ENCODE peak calls at places on chromosomes 3 and 15, in ten cellular contexts. M is fibroblast of lung, P is RWPE1, D is cardiac muscle cell, C is spleen, B is A673, H is MM.1S, Q is brain microvascular endothelial cell, K is Calu3, X is psoas muscle. A is an unnamed sample.

GRCh38 chr3:126956361-126956760 is 26.6 kb upstream of the PLXNA1 start:
- DNase-seq in M (no peak), C (peak), X (no peak), B (no peak), Q (no peak), D (no peak), K (no peak), P (no peak), H (no peak), A (no peak)

GRCh38 chr15:39208187-39208586 is 372.7 kb upstream of the THBS1 start:
- DNase-seq in P (no peak), M (no peak), D (no peak), C (no peak), K (no peak), B (no peak), Q (no peak), X (no peak), H (no peak), A (no peak)

GRCh38 chr3:147385059-147386012 is 21.0 kb downstream of the ZIC4 start:
- DNase-seq in C (no peak), K (no peak), H (no peak), Q (no peak), M (no peak), P (no peak), X (no peak), D (no peak), B (no peak), A (no peak)

GRCh38 chr3:149400645-149401044 is 23.2 kb upstream of the TM4SF1 start:
- DNase-seq in D (no peak), H (no peak), M (peak), P (no peak), B (no peak), K (no peak), X (no peak), C (no peak), Q (no peak), A (no peak)

GRCh38 chr15:80152896-80153876 is at the start of gene FAH:
- DNase-seq in P (peak), M (peak), K (peak), C (peak), X (no peak), H (peak), Q (peak), B (peak), D (peak), A (peak)

GRCh38 chr3:9041626-9042025 is 78.4 kb upstream of the RAD18 start:
- DNase-seq in P (no peak), B (no peak), M (no peak), Q (no peak), C (no peak), D (no peak), X (no peak), H (no peak), K (no peak), A (no peak)

GRCh38 chr15:90379263-90379662 is 8.8 kb upstream of the IQGAP1 start:
- DNase-seq in D (no peak), K (no peak), C (no peak), H (no peak), X (no peak), P (no peak), Q (no peak), M (no peak), B (no peak), A (no peak)

GRCh38 chr3:55270976-55271375 is 216.1 kb downstream of the WNT5A start:
- DNase-seq in Q (no peak), C (no peak), K (no peak), B (no peak), X (no peak), P (no peak), H (no peak), D (no peak), M (no peak), A (no peak)

GRCh38 chr3:130772124-130772523 is 25.5 kb upstream of the PIK3R4 start:
- DNase-seq in M (no peak), P (no peak), Q (no peak), K (no peak), X (no peak), B (no peak), C (no peak), D (no peak), H (no peak), A (no peak)

GRCh38 chr15:77865106-77865630 is 212.3 kb downstream of the TBC1D2B start:
- DNase-seq in D (no peak), H (no peak), X (no peak), C (peak), P (no peak), K (no peak), B (no peak), M (no peak), Q (no peak), A (no peak)

GRCh38 chr3:87145553-87145952 is 81.6 kb upstream of the CHMP2B start:
- DNase-seq in K (peak), M (peak), B (peak), X (no peak), P (no peak), D (peak), Q (no peak), H (peak), C (no peak), A (peak)
- TF ChIP-seq CTCF in K (no peak), M (peak), B (peak), X (no peak), P (no peak), D (peak), Q (peak), H (peak), C (no peak), A (no peak)

GRCh38 chr3:154177406-154177805 is 56.2 kb downstream of the ARHGEF26 start:
- DNase-seq in B (no peak), X (no peak), K (no peak), C (no peak), H (no peak), M (no peak), Q (no peak), P (no peak), D (no peak), A (no peak)
- TF ChIP-seq CTCF in B (no peak), X (no peak), K (no peak), C (no peak), H (no peak), M (no peak), Q (no peak), P (no peak), D (no peak), A (no peak)

DNA sequence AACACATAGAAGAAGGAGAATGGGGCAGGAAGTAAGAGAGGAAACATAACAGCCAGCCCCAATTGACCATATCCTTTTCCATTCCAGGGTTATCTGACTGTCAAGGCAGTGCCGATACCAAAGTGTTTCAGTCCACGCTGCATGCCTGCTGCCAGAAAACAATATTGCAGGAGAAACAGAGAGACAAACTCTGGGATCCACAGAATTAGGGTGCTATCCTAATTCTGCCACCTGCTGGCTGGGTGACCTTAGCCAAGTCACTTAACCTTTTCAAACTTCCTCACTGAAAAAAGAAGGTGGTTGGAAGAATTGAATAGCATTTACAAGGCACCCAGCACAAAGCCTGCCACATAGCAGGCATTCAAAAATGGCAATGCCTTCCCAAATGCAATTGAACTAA is 32.0 kb downstream of the GLB1 start:
- DNase-seq in X (no peak), B (no peak), Q (no peak), P (no peak), M (no peak), C (no peak), H (no peak), K (no peak), D (no peak), A (no peak)
- TF ChIP-seq CTCF in X (no peak), B (no peak), Q (no peak), P (no peak), M (no peak), C (peak), H (peak), K (no peak), D (no peak), A (no peak)

GRCh38 chr3:38528457-38528856 is 32.3 kb downstream of the EXOG start:
- DNase-seq in H (peak), K (no peak), M (no peak), Q (no peak), X (no peak), C (no peak), D (no peak), B (no peak), P (no peak), A (no peak)
- TF ChIP-seq CTCF in H (peak), K (no peak), M (no peak), Q (peak), X (peak), C (no peak), D (no peak), B (no peak), P (no peak), A (no peak)

GRCh38 chr3:187986514-187986934 is 167.4 kb upstream of the LPP start:
- DNase-seq in M (peak), C (no peak), Q (peak), H (no peak), P (peak), X (no peak), B (no peak), D (peak), K (peak), A (no peak)
- TF ChIP-seq CTCF in M (no peak), C (no peak), Q (peak), H (no peak), P (no peak), X (no peak), B (no peak), D (no peak), K (no peak), A (no peak)

GRCh38 chr3:132980102-132980501 is 58.1 kb upstream of the TMEM108 start:
- DNase-seq in P (no peak), C (no peak), Q (no peak), M (no peak), B (no peak), K (no peak), H (no peak), X (no peak), D (no peak), A (no peak)
- TF ChIP-seq CTCF in P (no peak), C (no peak), Q (no peak), M (no peak), B (no peak), K (no peak), H (no peak), X (no peak), D (no peak), A (no peak)

DNA sequence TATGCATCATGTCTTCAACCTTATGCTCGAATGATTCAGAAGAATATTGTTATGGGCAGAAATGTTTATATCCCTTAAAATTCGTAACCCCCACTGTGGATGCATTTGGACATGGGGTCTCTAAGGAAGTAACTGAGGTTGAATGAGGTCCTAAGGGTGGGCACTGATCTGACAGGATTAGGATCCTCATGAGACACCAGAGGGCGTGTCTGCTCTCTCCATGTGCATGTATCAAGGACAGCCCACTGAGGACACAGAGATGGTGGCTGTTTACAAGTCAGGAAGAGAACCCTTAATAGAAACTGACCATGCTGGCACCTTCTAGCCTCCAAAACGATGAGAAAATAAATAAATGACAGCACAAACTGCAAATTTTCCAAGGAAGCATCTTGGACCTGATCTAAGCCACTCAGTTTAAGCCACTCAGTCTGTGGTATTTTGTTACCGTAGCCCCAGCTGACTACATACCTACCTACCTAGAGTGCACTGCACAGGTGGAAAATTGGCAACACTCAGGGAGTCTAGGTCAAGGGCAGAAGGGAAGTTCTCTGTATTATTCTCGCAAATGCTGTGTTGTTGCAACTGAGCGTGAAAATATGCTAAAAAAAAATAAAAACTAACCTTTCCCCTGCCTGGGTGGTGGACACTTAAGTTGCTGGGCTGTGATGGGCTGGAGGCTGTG is 126.6 kb downstream of the TJP1 start:
- DNase-seq in Q (no peak), P (no peak), C (no peak), D (no peak), X (no peak), K (no peak), B (peak), M (no peak), H (peak), A (no peak)
- TF ChIP-seq CTCF in Q (no peak), P (no peak), C (no peak), D (no peak), X (no peak), K (no peak), B (peak), M (no peak), H (peak), A (no peak)

GRCh38 chr3:13477946-13478345 is 2.2 kb upstream of the HDAC11 start:
- DNase-seq in H (no peak), P (no peak), M (no peak), K (no peak), D (no peak), Q (no peak), X (no peak), C (peak), B (no peak), A (no peak)

GRCh38 chr3:13479332-13479581 is 849 bp upstream of the HDAC11 start:
- DNase-seq in X (peak), H (no peak), P (peak), M (no peak), Q (no peak), K (peak), C (no peak), B (peak), D (no peak), A (no peak)

GRCh38 chr3:13482106-13482690 is 2.1 kb downstream of the HDAC11 start:
- DNase-seq in X (no peak), M (no peak), B (no peak), C (peak), Q (no peak), P (no peak), D (no peak), K (no peak), H (no peak), A (no peak)

GRCh38 chr3:13480340-13481318 is 523 bp downstream of the HDAC11 start:
- DNase-seq in K (no peak), P (no peak), H (no peak), B (peak), C (peak), X (no peak), D (peak), M (no peak), Q (no peak), A (no peak)

GRCh38 chr3:13479582-13480339 is at the start of gene HDAC11:
- DNase-seq in P (peak), C (peak), D (peak), M (peak), B (peak), X (peak), K (peak), H (peak), Q (peak), A (peak)
- TF ChIP-seq CTCF in P (no peak), C (peak), D (no peak), M (no peak), B (no peak), X (peak), K (no peak), H (no peak), Q (peak), A (no peak)

A was measured in nephron progenitor cell.